ENCODE peak calls at places on chromosome 5, in four cellular contexts. G is cardiac muscle cell, E is Peyer's patch, Z is neuronal stem cell. C is an unnamed sample. For H3K4me1, the result is how much of the 10 kb centered on the place peaks cover.

GRCh38 chr5:112795342-112795741 is 57.7 kb downstream of the APC start:
- DNase-seq in G (no peak), E (no peak), Z (no peak), C (no peak)

GRCh38 chr5:127871448-127872153 is 168.4 kb downstream of the CCDC192 start:
- DNase-seq in G (no peak), E (no peak), Z (no peak), C (no peak)

GRCh38 chr5:104385901-104386300 is 823.3 kb upstream of the NUDT12 start:
- DNase-seq in G (no peak), E (no peak), Z (no peak), C (no peak)

GRCh38 chr5:141149812-141150211 is at the start of gene PCDHB6:
- DNase-seq in G (no peak), E (no peak), Z (no peak), C (no peak)

GRCh38 chr5:180026320-180026719 is 45.2 kb downstream of the RNF130 start:
- DNase-seq in G (peak), E (no peak), Z (no peak), C (no peak)

GRCh38 chr5:172699999-172700685 is 59.1 kb downstream of the NEURL1B start:
- DNase-seq in G (peak), E (no peak), Z (no peak), C (no peak)

GRCh38 chr5:4028384-4028783 is 432.8 kb downstream of the IRX1 start:
- DNase-seq in G (no peak), E (no peak), Z (no peak), C (no peak)

GRCh38 chr5:149439899-149440655 is 61.0 kb upstream of the IL17B start:
- DNase-seq in G (no peak), E (peak), Z (no peak), C (peak)

GRCh38 chr5:154709368-154710305 is 45.5 kb upstream of the LARP1 start:
- DNase-seq in G (no peak), E (no peak), Z (no peak), C (no peak)

GRCh38 chr5:172691886-172692285 is 50.8 kb downstream of the NEURL1B start:
- DNase-seq in G (no peak), E (no peak), Z (no peak), C (no peak)

GRCh38 chr5:56669534-56670483 is 145.5 kb upstream of the MAP3K1 start:
- DNase-seq in G (peak), E (peak), Z (no peak), C (peak)

GRCh38 chr5:33369470-33370134 is 71.2 kb upstream of the TARS1 start:
- DNase-seq in G (no peak), E (no peak), Z (no peak), C (no peak)

GRCh38 chr5:109191153-109191558 is 218.6 kb downstream of the PJA2 start:
- DNase-seq in G (no peak), E (no peak), Z (no peak), C (no peak)

GRCh38 chr5:107869459-107870115 is 198.8 kb upstream of the EFNA5 start:
- DNase-seq in G (no peak), E (no peak), Z (no peak), C (no peak)

GRCh38 chr5:57986746-57987145 is 473.1 kb downstream of the PLK2 start:
- DNase-seq in G (no peak), E (no peak), Z (no peak), C (no peak)

GRCh38 chr5:167769846-167770420 is 521.5 kb upstream of the WWC1 start:
- DNase-seq in G (no peak), E (no peak), Z (no peak), C (no peak)

DNA sequence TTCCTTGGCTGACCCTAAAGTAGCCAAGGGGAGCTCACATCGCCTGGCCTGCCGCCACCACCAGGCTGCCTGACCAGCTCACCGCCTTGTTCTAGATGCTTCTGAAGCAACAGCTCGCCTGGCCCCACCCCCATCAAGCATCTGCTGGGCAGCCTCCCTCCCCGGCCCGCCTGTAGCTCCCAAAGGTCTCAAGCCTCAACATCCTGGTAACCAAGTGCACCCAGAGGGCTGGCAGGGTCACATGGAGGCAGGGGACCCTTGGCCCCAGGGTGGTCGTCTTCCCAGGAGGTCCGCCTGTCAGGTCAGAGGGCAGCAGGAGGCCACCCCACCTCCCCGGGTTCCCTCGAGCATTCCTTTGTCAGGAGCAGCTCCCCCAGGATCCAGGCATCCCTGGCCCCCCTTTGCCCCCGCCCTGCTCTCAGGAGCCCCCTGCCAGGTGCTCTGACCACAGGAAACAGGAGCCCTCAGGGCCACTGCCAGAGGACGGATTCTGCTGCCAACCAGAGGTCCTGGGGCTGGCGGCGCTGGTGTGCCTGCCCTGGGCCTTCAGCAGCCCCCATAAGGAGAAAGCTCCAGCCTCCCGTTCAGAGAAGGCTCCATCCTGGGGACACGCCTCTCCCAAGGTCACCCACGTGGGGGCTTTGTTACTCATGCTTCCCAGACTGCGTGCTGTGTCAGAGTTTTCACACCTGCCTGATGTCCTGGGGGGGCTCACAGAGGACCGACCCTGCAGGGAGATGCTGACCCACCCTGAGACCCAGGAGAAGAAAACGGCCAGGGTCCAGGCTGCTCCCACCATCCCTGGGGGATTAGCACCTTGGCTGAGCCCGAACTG is 3.5 kb upstream of the LRRC14B start:
- DNase-seq in G (no peak), E (no peak), Z (no peak), C (peak)
- H3K4me1 ChIP-seq in G (under half), E (under half), Z (under half), C (under half)

GRCh38 chr5:14286007-14286406 is 142.9 kb downstream of the TRIO start:
- DNase-seq in G (no peak), E (no peak), Z (no peak), C (no peak)

GRCh38 chr5:14281746-14282181 is 138.6 kb downstream of the TRIO start:
- DNase-seq in G (no peak), E (no peak), Z (no peak), C (no peak)

GRCh38 chr5:14284366-14285148 is 141.4 kb downstream of the TRIO start:
- DNase-seq in G (no peak), E (no peak), Z (peak), C (no peak)

GRCh38 chr5:14277407-14278320 is 134.5 kb downstream of the TRIO start:
- DNase-seq in G (no peak), E (no peak), Z (no peak), C (no peak)

DNA sequence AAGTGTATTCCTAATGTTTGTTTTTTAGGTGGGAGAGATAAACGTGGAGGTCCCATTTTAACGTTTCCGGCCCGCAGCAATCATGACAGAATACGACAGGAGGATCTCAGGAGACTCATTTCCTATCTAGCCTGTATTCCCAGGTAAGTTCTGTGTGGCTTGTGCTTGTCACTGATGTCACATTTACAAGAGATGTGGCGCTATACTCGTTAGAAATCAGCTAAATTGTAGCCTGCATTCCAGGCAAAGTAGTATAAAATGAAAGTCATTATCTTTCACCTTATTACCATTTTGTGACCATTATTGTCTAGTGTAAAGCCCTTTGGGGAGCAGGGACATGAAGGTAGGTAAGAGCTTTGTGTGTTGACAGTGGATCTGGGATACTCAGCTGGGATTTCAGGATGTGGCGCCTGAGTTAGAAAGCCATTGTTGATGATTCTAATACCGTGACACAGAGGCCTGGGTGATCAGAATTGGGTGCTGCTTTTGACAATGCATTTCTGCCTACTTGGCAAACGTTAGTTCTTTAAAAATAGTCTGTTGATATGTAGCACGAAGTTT is 137.2 kb downstream of the TRIO start:
- DNase-seq in G (no peak), E (no peak), Z (no peak), C (no peak)
- H3K4me1 ChIP-seq in G (under half), E (under half), Z (under half), C (under half)

GRCh38 chr5:139646111-139646510 is 2.0 kb upstream of the CXXC5 start:
- DNase-seq in G (no peak), E (peak), Z (no peak), C (no peak)

GRCh38 chr5:139645495-139645871 is 2.7 kb upstream of the CXXC5 start:
- DNase-seq in G (no peak), E (peak), Z (no peak), C (no peak)

GRCh38 chr5:139648205-139649081 is at the start of gene CXXC5:
- DNase-seq in G (peak), E (peak), Z (peak), C (peak)

GRCh38 chr5:139647406-139648204 is 544 bp upstream of the CXXC5 start:
- DNase-seq in G (no peak), E (peak), Z (no peak), C (peak)

DNA sequence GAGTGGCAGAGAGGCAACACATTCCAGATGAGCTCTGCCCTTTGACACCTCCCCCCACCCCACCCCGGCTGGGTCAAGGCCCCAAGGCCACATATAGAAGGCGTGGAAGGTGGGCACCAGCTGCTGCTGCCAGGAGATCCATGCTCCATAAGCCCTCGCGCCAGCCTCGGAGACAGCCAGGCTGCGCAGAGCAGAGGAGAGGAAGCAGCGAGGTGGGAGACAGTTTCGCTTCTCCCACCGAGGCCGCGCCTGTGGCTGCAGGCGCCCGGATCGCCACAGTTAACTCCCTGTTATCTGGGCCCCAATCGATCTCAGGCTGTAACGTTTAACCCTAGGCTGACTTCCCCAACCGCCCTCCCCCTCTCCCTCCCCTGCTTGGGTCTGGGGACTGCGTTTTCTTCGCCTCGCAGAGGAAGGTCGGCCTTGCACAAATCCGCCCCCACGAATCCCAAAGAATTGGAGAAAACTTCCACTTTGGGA is 1.2 kb upstream of the CXXC5 start:
- DNase-seq in G (no peak), E (peak), Z (no peak), C (peak)
- H3K4me1 ChIP-seq in G (under half), E (under half), Z (under half), C (under half)

DNA sequence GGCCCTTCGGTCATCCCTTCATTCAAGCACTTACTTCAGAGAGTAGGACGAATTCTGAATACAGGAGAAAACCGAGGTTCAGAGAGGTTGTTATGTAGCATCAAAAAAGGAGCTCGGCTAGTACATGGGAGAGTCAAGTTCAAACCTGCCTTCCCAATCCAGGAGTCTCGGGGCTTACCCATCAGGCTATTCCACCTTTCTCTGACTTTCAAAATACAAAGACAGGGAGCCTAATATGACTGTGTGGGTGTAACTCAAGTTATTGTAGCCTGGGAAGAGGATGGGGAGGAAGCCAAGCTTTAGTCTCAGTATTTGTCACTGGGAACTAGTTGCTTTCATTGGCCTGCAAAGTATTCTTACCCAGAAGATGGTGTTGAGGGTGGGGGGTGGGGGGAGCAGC is 274.8 kb upstream of the PANK3 start:
- DNase-seq in G (no peak), E (no peak), Z (no peak), C (no peak)
- H3K4me1 ChIP-seq in G (under half), E (under half), Z (under half), C (under half)

GRCh38 chr5:150507283-150508020 is 479 bp upstream of the NDST1 start:
- DNase-seq in G (no peak), E (peak), Z (no peak), C (no peak)

GRCh38 chr5:150508021-150508640 is at the start of gene NDST1:
- DNase-seq in G (no peak), E (no peak), Z (no peak), C (peak)

GRCh38 chr5:150505041-150505511 is 2.9 kb upstream of the NDST1 start:
- DNase-seq in G (no peak), E (no peak), Z (no peak), C (no peak)

GRCh38 chr5:150505816-150506215 is 2.1 kb upstream of the NDST1 start:
- DNase-seq in G (no peak), E (no peak), Z (no peak), C (peak)

GRCh38 chr5:150506571-150507282 is 1.2 kb upstream of the NDST1 start:
- DNase-seq in G (no peak), E (no peak), Z (no peak), C (no peak)
- H3K4me1 ChIP-seq in G (under half), E (under half), Z (under half), C (half or more)